ENCODE peak calls at places on chromosomes 16 and 17, in ten cellular contexts. One of them, this sample, is unnamed.

GRCh38 chr16:57235128-57236092 is 9.6 kb upstream of the ARL2BP start:
- DNase-seq in C1 segment of cervical spinal cord: no peak
- DNase-seq in stimulated activated CD4-positive, alpha-beta T cell treated with anti-CD3 and anti-CD28 coated beads, Interleukin-2, amount 100 ng/mL, for 24 hours: peak
- DNase-seq in kidney tubule cell: peak
- DNase-seq in RCC 7860: peak
- DNase-seq in stimulated activated CD8-positive, alpha-beta memory T cell treated with anti-CD3 and anti-CD28 coated beads, Interleukin-2, amount 100 ng/mL, for 48 hours: no peak
- DNase-seq in H54: peak
- DNase-seq in H4: no peak
- DNase-seq in LHCN-M2: peak
- DNase-seq in NCI-H82: no peak
- DNase-seq in this sample: no peak

GRCh38 chr16:8634991-8635736 is 13.7 kb downstream of the METTL22 start:
- DNase-seq in H4: peak
- DNase-seq in LHCN-M2: no peak
- DNase-seq in NCI-H82: peak
- DNase-seq in kidney tubule cell: no peak
- DNase-seq in H54: no peak
- DNase-seq in stimulated activated CD4-positive, alpha-beta T cell treated with anti-CD3 and anti-CD28 coated beads, Interleukin-2, amount 100 ng/mL, for 24 hours: no peak
- DNase-seq in stimulated activated CD8-positive, alpha-beta memory T cell treated with anti-CD3 and anti-CD28 coated beads, Interleukin-2, amount 100 ng/mL, for 48 hours: no peak
- DNase-seq in RCC 7860: no peak
- DNase-seq in C1 segment of cervical spinal cord: no peak
- DNase-seq in this sample: no peak

GRCh38 chr17:78127888-78128615 is 503 bp downstream of the TMC6 start:
- DNase-seq in stimulated activated CD4-positive, alpha-beta T cell treated with anti-CD3 and anti-CD28 coated beads, Interleukin-2, amount 100 ng/mL, for 24 hours: no peak
- DNase-seq in H54: no peak
- DNase-seq in LHCN-M2: no peak
- DNase-seq in H4: no peak
- DNase-seq in NCI-H82: peak
- DNase-seq in C1 segment of cervical spinal cord: peak
- DNase-seq in stimulated activated CD8-positive, alpha-beta memory T cell treated with anti-CD3 and anti-CD28 coated beads, Interleukin-2, amount 100 ng/mL, for 48 hours: no peak
- DNase-seq in kidney tubule cell: peak
- DNase-seq in RCC 7860: no peak
- DNase-seq in this sample: no peak

GRCh38 chr16:62036807-62037135 is 533 bp upstream of the CDH8 start:
- DNase-seq in NCI-H82: no peak
- DNase-seq in stimulated activated CD4-positive, alpha-beta T cell treated with anti-CD3 and anti-CD28 coated beads, Interleukin-2, amount 100 ng/mL, for 24 hours: no peak
- DNase-seq in kidney tubule cell: no peak
- DNase-seq in C1 segment of cervical spinal cord: no peak
- DNase-seq in H54: no peak
- DNase-seq in H4: no peak
- DNase-seq in RCC 7860: no peak
- DNase-seq in stimulated activated CD8-positive, alpha-beta memory T cell treated with anti-CD3 and anti-CD28 coated beads, Interleukin-2, amount 100 ng/mL, for 48 hours: no peak
- DNase-seq in LHCN-M2: no peak
- DNase-seq in this sample: no peak

GRCh38 chr17:8479431-8479947 is 43.8 kb downstream of the NDEL1 start:
- DNase-seq in kidney tubule cell: no peak
- DNase-seq in H54: no peak
- DNase-seq in RCC 7860: no peak
- DNase-seq in C1 segment of cervical spinal cord: peak
- DNase-seq in H4: no peak
- DNase-seq in LHCN-M2: peak
- DNase-seq in stimulated activated CD4-positive, alpha-beta T cell treated with anti-CD3 and anti-CD28 coated beads, Interleukin-2, amount 100 ng/mL, for 24 hours: no peak
- DNase-seq in NCI-H82: no peak
- DNase-seq in stimulated activated CD8-positive, alpha-beta memory T cell treated with anti-CD3 and anti-CD28 coated beads, Interleukin-2, amount 100 ng/mL, for 48 hours: no peak
- DNase-seq in this sample: no peak

GRCh38 chr16:49530396-49530795 is 156.8 kb downstream of the C16orf78 start:
- DNase-seq in RCC 7860: no peak
- DNase-seq in NCI-H82: no peak
- DNase-seq in C1 segment of cervical spinal cord: no peak
- DNase-seq in stimulated activated CD4-positive, alpha-beta T cell treated with anti-CD3 and anti-CD28 coated beads, Interleukin-2, amount 100 ng/mL, for 24 hours: no peak
- DNase-seq in H54: no peak
- DNase-seq in stimulated activated CD8-positive, alpha-beta memory T cell treated with anti-CD3 and anti-CD28 coated beads, Interleukin-2, amount 100 ng/mL, for 48 hours: no peak
- DNase-seq in LHCN-M2: no peak
- DNase-seq in H4: no peak
- DNase-seq in kidney tubule cell: no peak
- DNase-seq in this sample: no peak

GRCh38 chr16:1046271-1046955 is 26.1 kb upstream of the SSTR5 start:
- DNase-seq in LHCN-M2: no peak
- DNase-seq in C1 segment of cervical spinal cord: peak
- DNase-seq in stimulated activated CD8-positive, alpha-beta memory T cell treated with anti-CD3 and anti-CD28 coated beads, Interleukin-2, amount 100 ng/mL, for 48 hours: no peak
- DNase-seq in stimulated activated CD4-positive, alpha-beta T cell treated with anti-CD3 and anti-CD28 coated beads, Interleukin-2, amount 100 ng/mL, for 24 hours: no peak
- DNase-seq in kidney tubule cell: no peak
- DNase-seq in RCC 7860: no peak
- DNase-seq in NCI-H82: no peak
- DNase-seq in H4: no peak
- DNase-seq in H54: no peak
- DNase-seq in this sample: no peak

GRCh38 chr16:67264866-67265265 is 14.5 kb upstream of the PLEKHG4 start:
- DNase-seq in H4: no peak
- DNase-seq in C1 segment of cervical spinal cord: no peak
- DNase-seq in NCI-H82: no peak
- DNase-seq in stimulated activated CD8-positive, alpha-beta memory T cell treated with anti-CD3 and anti-CD28 coated beads, Interleukin-2, amount 100 ng/mL, for 48 hours: no peak
- DNase-seq in H54: no peak
- DNase-seq in stimulated activated CD4-positive, alpha-beta T cell treated with anti-CD3 and anti-CD28 coated beads, Interleukin-2, amount 100 ng/mL, for 24 hours: no peak
- DNase-seq in kidney tubule cell: no peak
- DNase-seq in RCC 7860: no peak
- DNase-seq in LHCN-M2: no peak
- DNase-seq in this sample: no peak

GRCh38 chr16:50842589-50842988 is 100.7 kb downstream of the CYLD start:
- DNase-seq in C1 segment of cervical spinal cord: no peak
- DNase-seq in stimulated activated CD8-positive, alpha-beta memory T cell treated with anti-CD3 and anti-CD28 coated beads, Interleukin-2, amount 100 ng/mL, for 48 hours: no peak
- DNase-seq in LHCN-M2: no peak
- DNase-seq in NCI-H82: no peak
- DNase-seq in stimulated activated CD4-positive, alpha-beta T cell treated with anti-CD3 and anti-CD28 coated beads, Interleukin-2, amount 100 ng/mL, for 24 hours: peak
- DNase-seq in kidney tubule cell: peak
- DNase-seq in RCC 7860: no peak
- DNase-seq in H4: no peak
- DNase-seq in H54: no peak
- DNase-seq in this sample: no peak

GRCh38 chr16:65202461-65202860 is 80.6 kb upstream of the CDH11 start:
- DNase-seq in LHCN-M2: peak
- DNase-seq in stimulated activated CD8-positive, alpha-beta memory T cell treated with anti-CD3 and anti-CD28 coated beads, Interleukin-2, amount 100 ng/mL, for 48 hours: no peak
- DNase-seq in C1 segment of cervical spinal cord: no peak
- DNase-seq in NCI-H82: no peak
- DNase-seq in H54: no peak
- DNase-seq in RCC 7860: no peak
- DNase-seq in stimulated activated CD4-positive, alpha-beta T cell treated with anti-CD3 and anti-CD28 coated beads, Interleukin-2, amount 100 ng/mL, for 24 hours: no peak
- DNase-seq in H4: no peak
- DNase-seq in kidney tubule cell: no peak
- DNase-seq in this sample: no peak

GRCh38 chr17:38572665-38573365 is 32.9 kb downstream of the SRCIN1 start:
- DNase-seq in kidney tubule cell: no peak
- DNase-seq in NCI-H82: peak
- DNase-seq in H54: no peak
- DNase-seq in LHCN-M2: no peak
- DNase-seq in C1 segment of cervical spinal cord: peak
- DNase-seq in stimulated activated CD8-positive, alpha-beta memory T cell treated with anti-CD3 and anti-CD28 coated beads, Interleukin-2, amount 100 ng/mL, for 48 hours: no peak
- DNase-seq in stimulated activated CD4-positive, alpha-beta T cell treated with anti-CD3 and anti-CD28 coated beads, Interleukin-2, amount 100 ng/mL, for 24 hours: no peak
- DNase-seq in RCC 7860: no peak
- DNase-seq in H4: no peak
- DNase-seq in this sample: peak

GRCh38 chr17:73184133-73184993 is 8.5 kb upstream of the COG1 start:
- DNase-seq in H4: no peak
- DNase-seq in NCI-H82: peak
- DNase-seq in LHCN-M2: no peak
- DNase-seq in C1 segment of cervical spinal cord: no peak
- DNase-seq in kidney tubule cell: no peak
- DNase-seq in RCC 7860: no peak
- DNase-seq in stimulated activated CD8-positive, alpha-beta memory T cell treated with anti-CD3 and anti-CD28 coated beads, Interleukin-2, amount 100 ng/mL, for 48 hours: no peak
- DNase-seq in H54: no peak
- DNase-seq in stimulated activated CD4-positive, alpha-beta T cell treated with anti-CD3 and anti-CD28 coated beads, Interleukin-2, amount 100 ng/mL, for 24 hours: no peak
- DNase-seq in this sample: no peak

GRCh38 chr17:61833536-61834203 is 29.7 kb downstream of the BRIP1 start:
- DNase-seq in H4: peak
- DNase-seq in NCI-H82: no peak
- DNase-seq in H54: peak
- DNase-seq in LHCN-M2: peak
- DNase-seq in C1 segment of cervical spinal cord: no peak
- DNase-seq in stimulated activated CD4-positive, alpha-beta T cell treated with anti-CD3 and anti-CD28 coated beads, Interleukin-2, amount 100 ng/mL, for 24 hours: no peak
- DNase-seq in stimulated activated CD8-positive, alpha-beta memory T cell treated with anti-CD3 and anti-CD28 coated beads, Interleukin-2, amount 100 ng/mL, for 48 hours: no peak
- DNase-seq in kidney tubule cell: peak
- DNase-seq in RCC 7860: peak
- DNase-seq in this sample: no peak

GRCh38 chr17:63434951-63435571 is 11.0 kb downstream of the CYB561 start:
- DNase-seq in H4: peak
- DNase-seq in stimulated activated CD8-positive, alpha-beta memory T cell treated with anti-CD3 and anti-CD28 coated beads, Interleukin-2, amount 100 ng/mL, for 48 hours: no peak
- DNase-seq in C1 segment of cervical spinal cord: peak
- DNase-seq in kidney tubule cell: peak
- DNase-seq in stimulated activated CD4-positive, alpha-beta T cell treated with anti-CD3 and anti-CD28 coated beads, Interleukin-2, amount 100 ng/mL, for 24 hours: no peak
- DNase-seq in LHCN-M2: peak
- DNase-seq in RCC 7860: peak
- DNase-seq in H54: peak
- DNase-seq in NCI-H82: no peak
- DNase-seq in this sample: no peak

GRCh38 chr17:59332890-59333377 is 1.5 kb downstream of the YPEL2 start:
- DNase-seq in H4: no peak
- DNase-seq in C1 segment of cervical spinal cord: no peak
- DNase-seq in stimulated activated CD4-positive, alpha-beta T cell treated with anti-CD3 and anti-CD28 coated beads, Interleukin-2, amount 100 ng/mL, for 24 hours: no peak
- DNase-seq in stimulated activated CD8-positive, alpha-beta memory T cell treated with anti-CD3 and anti-CD28 coated beads, Interleukin-2, amount 100 ng/mL, for 48 hours: no peak
- DNase-seq in H54: no peak
- DNase-seq in kidney tubule cell: peak
- DNase-seq in LHCN-M2: peak
- DNase-seq in NCI-H82: no peak
- DNase-seq in RCC 7860: no peak
- DNase-seq in this sample: no peak

GRCh38 chr16:86578056-86578455 is 293 bp upstream of the FOXL1 start:
- DNase-seq in H4: peak
- DNase-seq in stimulated activated CD8-positive, alpha-beta memory T cell treated with anti-CD3 and anti-CD28 coated beads, Interleukin-2, amount 100 ng/mL, for 48 hours: no peak
- DNase-seq in stimulated activated CD4-positive, alpha-beta T cell treated with anti-CD3 and anti-CD28 coated beads, Interleukin-2, amount 100 ng/mL, for 24 hours: no peak
- DNase-seq in NCI-H82: no peak
- DNase-seq in H54: no peak
- DNase-seq in RCC 7860: no peak
- DNase-seq in C1 segment of cervical spinal cord: no peak
- DNase-seq in kidney tubule cell: no peak
- DNase-seq in LHCN-M2: no peak
- DNase-seq in this sample: no peak

GRCh38 chr17:9256361-9256943 is 235.1 kb downstream of the NTN1 start:
- DNase-seq in stimulated activated CD4-positive, alpha-beta T cell treated with anti-CD3 and anti-CD28 coated beads, Interleukin-2, amount 100 ng/mL, for 24 hours: no peak
- DNase-seq in C1 segment of cervical spinal cord: no peak
- DNase-seq in kidney tubule cell: peak
- DNase-seq in stimulated activated CD8-positive, alpha-beta memory T cell treated with anti-CD3 and anti-CD28 coated beads, Interleukin-2, amount 100 ng/mL, for 48 hours: no peak
- DNase-seq in H54: no peak
- DNase-seq in H4: no peak
- DNase-seq in NCI-H82: no peak
- DNase-seq in RCC 7860: no peak
- DNase-seq in LHCN-M2: no peak
- DNase-seq in this sample: no peak

GRCh38 chr17:17782425-17783120 is 54.2 kb downstream of the SREBF1 start:
- DNase-seq in NCI-H82: peak
- DNase-seq in RCC 7860: no peak
- DNase-seq in stimulated activated CD4-positive, alpha-beta T cell treated with anti-CD3 and anti-CD28 coated beads, Interleukin-2, amount 100 ng/mL, for 24 hours: peak
- DNase-seq in H54: no peak
- DNase-seq in stimulated activated CD8-positive, alpha-beta memory T cell treated with anti-CD3 and anti-CD28 coated beads, Interleukin-2, amount 100 ng/mL, for 48 hours: no peak
- DNase-seq in H4: no peak
- DNase-seq in kidney tubule cell: peak
- DNase-seq in LHCN-M2: no peak
- DNase-seq in C1 segment of cervical spinal cord: no peak
- DNase-seq in this sample: no peak

GRCh38 chr17:6070895-6071511 is 824 bp downstream of the WSCD1 start:
- DNase-seq in H4: no peak
- DNase-seq in RCC 7860: no peak
- DNase-seq in LHCN-M2: no peak
- DNase-seq in H54: no peak
- DNase-seq in C1 segment of cervical spinal cord: no peak
- DNase-seq in kidney tubule cell: peak
- DNase-seq in stimulated activated CD4-positive, alpha-beta T cell treated with anti-CD3 and anti-CD28 coated beads, Interleukin-2, amount 100 ng/mL, for 24 hours: peak
- DNase-seq in stimulated activated CD8-positive, alpha-beta memory T cell treated with anti-CD3 and anti-CD28 coated beads, Interleukin-2, amount 100 ng/mL, for 48 hours: no peak
- DNase-seq in NCI-H82: peak
- DNase-seq in this sample: no peak

GRCh38 chr17:15411556-15412198 is 55.7 kb downstream of the CDRT4 start:
- DNase-seq in NCI-H82: no peak
- DNase-seq in LHCN-M2: no peak
- DNase-seq in stimulated activated CD4-positive, alpha-beta T cell treated with anti-CD3 and anti-CD28 coated beads, Interleukin-2, amount 100 ng/mL, for 24 hours: no peak
- DNase-seq in kidney tubule cell: no peak
- DNase-seq in H54: no peak
- DNase-seq in C1 segment of cervical spinal cord: no peak
- DNase-seq in RCC 7860: no peak
- DNase-seq in stimulated activated CD8-positive, alpha-beta memory T cell treated with anti-CD3 and anti-CD28 coated beads, Interleukin-2, amount 100 ng/mL, for 48 hours: no peak
- DNase-seq in H4: no peak
- DNase-seq in this sample: no peak

GRCh38 chr17:33523577-33523981 is 230.5 kb upstream of the ASIC2 start:
- DNase-seq in stimulated activated CD8-positive, alpha-beta memory T cell treated with anti-CD3 and anti-CD28 coated beads, Interleukin-2, amount 100 ng/mL, for 48 hours: no peak
- DNase-seq in H54: no peak
- DNase-seq in RCC 7860: no peak
- DNase-seq in stimulated activated CD4-positive, alpha-beta T cell treated with anti-CD3 and anti-CD28 coated beads, Interleukin-2, amount 100 ng/mL, for 24 hours: no peak
- DNase-seq in kidney tubule cell: peak
- DNase-seq in LHCN-M2: peak
- DNase-seq in H4: no peak
- DNase-seq in NCI-H82: no peak
- DNase-seq in C1 segment of cervical spinal cord: no peak
- DNase-seq in this sample: no peak

This sample was measured in GM12891.